ENCODE peak calls at places on chromosomes 1 and 21, in ten cellular contexts. I is lower lobe of right lung; T is WTC11; W is mammary epithelial cell; Y is CD4-positive, alpha-beta T cell; S is Calu3; J is glutamatergic neuron; M is progenitor cell of endocrine pancreas; V is fibroblast of villous mesenchyme; D is kidney epithelial cell. N is an unnamed sample.

GRCh38 chr21:39022901-39023693 is 160.2 kb downstream of the PSMG1 start:
- DNase-seq in I (peak; percentile 87), T (no peak), W (no peak), Y (no peak), S (no peak), J (peak; percentile 44), M (no peak), V (peak; percentile 77), D (peak; percentile 42), N (no peak)

GRCh38 chr1:151680812-151681211 is 35.8 kb downstream of the CELF3 start:
- DNase-seq in I (no peak), T (no peak), W (peak; percentile 78), Y (no peak), S (peak; percentile 54), J (no peak), M (no peak), V (peak; percentile 76), D (peak; percentile 80), N (no peak)

GRCh38 chr21:18772404-18772803 is 368.8 kb upstream of the TMPRSS15 start:
- DNase-seq in I (no peak), T (no peak), W (no peak), Y (no peak), S (no peak), J (no peak), M (no peak), V (no peak), D (peak; percentile 31), N (no peak)

GRCh38 chr1:41447995-41448770 is 36.3 kb downstream of the EDN2 start:
- DNase-seq in I (no peak), T (no peak), W (no peak), Y (no peak), S (no peak), J (no peak), M (no peak), V (no peak), D (no peak), N (no peak)

GRCh38 chr1:211825990-211826389 is 4.6 kb downstream of the LPGAT1 start:
- DNase-seq in I (no peak), T (no peak), W (peak; percentile 17), Y (no peak), S (no peak), J (no peak), M (no peak), V (peak; percentile 54), D (no peak), N (no peak)

GRCh38 chr1:94705755-94706154 is 114.4 kb upstream of the SLC44A3 start:
- DNase-seq in I (no peak), T (no peak), W (no peak), Y (no peak), S (no peak), J (no peak), M (no peak), V (no peak), D (no peak), N (no peak)

GRCh38 chr1:23126801-23127200 is 41.9 kb downstream of the LUZP1 start:
- DNase-seq in I (no peak), T (no peak), W (peak; percentile 91), Y (no peak), S (no peak), J (no peak), M (no peak), V (peak; percentile 59), D (no peak), N (no peak)

GRCh38 chr1:38047603-38048146 is 1.1 kb upstream of the POU3F1 start:
- DNase-seq in I (no peak), T (peak; percentile 65), W (peak; percentile 66), Y (no peak), S (no peak), J (no peak), M (peak; percentile 37), V (peak; percentile 47), D (no peak), N (no peak)

GRCh38 chr1:47951026-47951425 is 46.2 kb downstream of the TRABD2B start:
- DNase-seq in I (no peak), T (no peak), W (peak; percentile 25), Y (no peak), S (peak; percentile 43), J (no peak), M (no peak), V (no peak), D (no peak), N (no peak)

GRCh38 chr1:183080406-183080805 is 57.2 kb downstream of the LAMC1 start:
- DNase-seq in I (no peak), T (no peak), W (no peak), Y (no peak), S (no peak), J (no peak), M (no peak), V (peak; percentile 47), D (no peak), N (no peak)

GRCh38 chr1:9927259-9927658 is 15.9 kb downstream of the LZIC start:
- DNase-seq in I (no peak), T (no peak), W (no peak), Y (no peak), S (no peak), J (no peak), M (no peak), V (no peak), D (no peak), N (no peak)

GRCh38 chr1:227707807-227708206 is 27.3 kb downstream of the JMJD4 start:
- DNase-seq in I (no peak), T (no peak), W (no peak), Y (no peak), S (no peak), J (no peak), M (no peak), V (no peak), D (no peak), N (no peak)

GRCh38 chr1:56854521-56855099 is at the start of gene C8A:
- DNase-seq in I (no peak), T (no peak), W (no peak), Y (no peak), S (no peak), J (no peak), M (no peak), V (no peak), D (no peak), N (no peak)

GRCh38 chr1:56852478-56852877 is 2.1 kb upstream of the C8A start:
- DNase-seq in I (no peak), T (no peak), W (no peak), Y (no peak), S (no peak), J (no peak), M (no peak), V (no peak), D (no peak), N (no peak)

GRCh38 chr1:56856186-56856585 is 1.6 kb downstream of the C8A start:
- DNase-seq in I (no peak), T (no peak), W (no peak), Y (no peak), S (no peak), J (no peak), M (no peak), V (no peak), D (no peak), N (no peak)

GRCh38 chr1:56855190-56855589 is 593 bp downstream of the C8A start:
- DNase-seq in I (no peak), T (no peak), W (no peak), Y (no peak), S (no peak), J (no peak), M (no peak), V (no peak), D (no peak), N (no peak)
- TF ChIP-seq CTCF in I (no peak), T (no peak), W (no peak), Y (no peak), S (no peak), J (no peak), M (no peak), V (no peak), D (no peak), N (no peak)

GRCh38 chr1:181391297-181391905 is 91.9 kb upstream of the CACNA1E start:
- DNase-seq in I (no peak), T (peak; percentile 39), W (no peak), Y (no peak), S (no peak), J (no peak), M (no peak), V (no peak), D (no peak), N (no peak)
- TF ChIP-seq CTCF in I (no peak), T (no peak), W (peak; percentile 15), Y (no peak), S (no peak), J (no peak), M (peak; percentile 10), V (no peak), D (no peak), N (no peak)

DNA sequence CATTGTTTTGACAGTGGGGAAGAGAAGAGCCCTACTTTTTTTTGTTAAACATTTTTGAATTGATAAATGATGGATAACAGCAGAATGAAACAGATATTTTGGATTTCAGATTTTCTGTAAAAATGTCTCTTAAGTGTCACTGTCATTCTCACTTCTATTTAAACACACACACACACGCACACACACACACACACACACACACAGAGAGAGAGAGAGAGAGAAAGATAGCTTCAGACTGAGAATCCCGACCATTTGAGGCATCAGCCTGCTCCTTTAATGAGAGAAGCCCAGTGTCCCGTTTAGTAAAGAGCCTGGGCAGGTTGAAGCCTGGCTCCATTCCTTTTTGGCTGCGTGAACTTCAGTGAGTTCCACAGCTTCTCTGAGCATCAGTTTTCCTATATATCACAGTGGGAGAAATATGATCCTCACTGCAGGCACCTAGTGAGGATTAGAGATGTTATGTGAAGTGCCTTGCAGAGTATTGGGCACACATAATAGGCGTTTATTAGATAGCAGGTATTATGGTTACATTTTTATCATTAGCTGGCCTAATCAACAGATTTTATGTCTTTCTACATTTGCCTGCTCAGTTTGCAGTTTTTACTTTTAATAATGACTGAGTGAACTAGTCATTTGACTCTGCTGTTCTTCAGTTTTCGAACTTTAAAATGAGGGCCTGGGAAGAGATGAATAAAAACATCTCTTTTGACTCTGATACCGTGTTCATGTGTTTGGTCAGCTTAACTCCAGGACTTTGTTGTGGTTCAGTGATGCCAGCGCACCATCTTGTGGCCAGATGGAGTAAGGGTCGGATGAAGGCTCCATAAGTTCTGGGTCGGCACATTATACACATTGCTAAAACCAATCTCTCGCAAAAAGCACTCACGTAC is 78.8 kb upstream of the GPR88 start:
- DNase-seq in I (peak; percentile 69), T (peak; percentile 73), W (peak; percentile 57), Y (peak; percentile 72), S (peak; percentile 52), J (peak; percentile 74), M (peak; percentile 45), V (peak; percentile 84), D (peak; percentile 21), N (no peak)
- TF ChIP-seq CTCF in I (peak; percentile 91), T (peak; percentile 51), W (peak; percentile 91), Y (peak; percentile 89), S (peak; percentile 32), J (peak; percentile 67), M (peak; percentile 84), V (peak; percentile 94), D (peak; percentile 86), N (peak; percentile 92)

DNA sequence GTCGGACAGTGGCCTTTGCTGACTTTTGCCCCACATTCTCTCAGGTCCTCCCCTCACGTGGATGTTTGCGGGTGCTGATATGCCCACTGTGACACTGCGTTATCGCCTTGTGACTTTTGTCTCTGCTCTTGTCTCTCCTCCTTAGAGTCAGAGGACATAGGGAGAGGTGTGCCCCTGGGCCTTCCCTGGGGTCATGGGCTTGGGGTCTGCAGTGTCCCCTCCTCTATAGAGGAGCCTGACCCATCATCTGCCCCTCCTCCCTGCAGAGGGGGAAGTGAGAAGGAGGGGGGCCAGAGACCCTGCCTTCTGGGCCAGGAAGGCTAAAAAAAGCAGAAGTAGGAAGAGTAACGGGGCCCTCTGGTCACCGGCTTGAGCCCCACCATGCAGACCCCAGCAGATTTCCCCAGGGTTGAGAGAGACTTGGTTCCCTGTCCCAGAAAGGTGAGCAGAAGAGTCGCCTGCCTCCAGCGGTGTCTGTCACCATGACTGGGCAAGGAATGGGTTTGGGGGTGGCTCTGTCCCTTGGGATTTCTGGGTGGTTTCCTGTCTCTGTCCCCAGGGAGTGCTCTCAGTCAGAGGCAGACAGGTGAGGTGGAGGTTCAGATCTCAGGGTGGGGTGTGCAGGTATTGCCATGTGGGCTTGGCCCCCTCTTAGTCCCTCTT is 13.4 kb downstream of the RPS6KA1 start:
- DNase-seq in I (no peak), T (no peak), W (no peak), Y (no peak), S (no peak), J (no peak), M (no peak), V (no peak), D (no peak), N (no peak)
- TF ChIP-seq CTCF in I (no peak), T (no peak), W (no peak), Y (no peak), S (no peak), J (no peak), M (no peak), V (no peak), D (no peak), N (no peak)